ENCODE peak calls at places on chromosomes 3 and 15, in nine cellular contexts. V is PC-3, G is A549, Z is adipocyte, H is spleen, K is AG10803, W is choroid plexus epithelial cell, I is PC-9, O is coronary artery. L is an unnamed sample.

GRCh38 chr3:193884652-193885051 is 251.3 kb upstream of the HES1 start:
- DNase-seq in V (no peak), G (no peak), Z (no peak), H (no peak), K (no peak), W (no peak), I (no peak), O (no peak), L (no peak)

GRCh38 chr15:66359740-66360139 is 3.3 kb upstream of the TIPIN start:
- DNase-seq in V (peak), G (no peak), Z (no peak), H (no peak), K (no peak), W (no peak), I (peak), O (no peak), L (no peak)

GRCh38 chr15:72728821-72729220 is 42.8 kb downstream of the BBS4 start:
- DNase-seq in V (no peak), G (no peak), Z (no peak), H (no peak), K (no peak), W (no peak), I (no peak), O (no peak), L (no peak)

GRCh38 chr3:8573342-8573926 is 71.2 kb downstream of the SSUH2 start:
- DNase-seq in V (no peak), G (no peak), Z (no peak), H (no peak), K (no peak), W (peak), I (no peak), O (no peak), L (peak)

GRCh38 chr3:45793482-45794176 is 2.7 kb downstream of the SLC6A20 start:
- DNase-seq in V (peak), G (no peak), Z (no peak), H (no peak), K (no peak), W (no peak), I (no peak), O (peak), L (no peak)

GRCh38 chr15:83153288-83153687 is 45.8 kb downstream of the TM6SF1 start:
- DNase-seq in V (peak), G (no peak), Z (no peak), H (no peak), K (peak), W (peak), I (no peak), O (no peak), L (peak)

GRCh38 chr3:65181397-65181871 is 493.6 kb upstream of the ADAMTS9 start:
- DNase-seq in V (no peak), G (no peak), Z (no peak), H (no peak), K (peak), W (no peak), I (no peak), O (peak), L (peak)

GRCh38 chr3:141076821-141077571 is 25.8 kb downstream of the SPSB4 start:
- DNase-seq in V (no peak), G (no peak), Z (peak), H (peak), K (peak), W (peak), I (no peak), O (no peak), L (peak)

GRCh38 chr3:87088366-87088983 is 97.5 kb upstream of the VGLL3 start:
- DNase-seq in V (no peak), G (no peak), Z (peak), H (peak), K (peak), W (peak), I (no peak), O (no peak), L (peak)

GRCh38 chr15:52462806-52463360 is 65.8 kb downstream of the MYO5A start:
- DNase-seq in V (no peak), G (no peak), Z (no peak), H (no peak), K (no peak), W (no peak), I (no peak), O (no peak), L (no peak)

GRCh38 chr3:185549111-185549510 is 3.3 kb downstream of the LIPH start:
- DNase-seq in V (peak), G (peak), Z (peak), H (no peak), K (peak), W (peak), I (peak), O (no peak), L (peak)

GRCh38 chr3:112303811-112304325 is 9.9 kb upstream of the SLC9C1 start:
- DNase-seq in V (no peak), G (no peak), Z (peak), H (no peak), K (peak), W (peak), I (no peak), O (no peak), L (peak)

GRCh38 chr15:59244337-59244736 is 37.7 kb downstream of the LDHAL6B start:
- DNase-seq in V (no peak), G (peak), Z (no peak), H (no peak), K (no peak), W (no peak), I (no peak), O (no peak), L (no peak)

DNA sequence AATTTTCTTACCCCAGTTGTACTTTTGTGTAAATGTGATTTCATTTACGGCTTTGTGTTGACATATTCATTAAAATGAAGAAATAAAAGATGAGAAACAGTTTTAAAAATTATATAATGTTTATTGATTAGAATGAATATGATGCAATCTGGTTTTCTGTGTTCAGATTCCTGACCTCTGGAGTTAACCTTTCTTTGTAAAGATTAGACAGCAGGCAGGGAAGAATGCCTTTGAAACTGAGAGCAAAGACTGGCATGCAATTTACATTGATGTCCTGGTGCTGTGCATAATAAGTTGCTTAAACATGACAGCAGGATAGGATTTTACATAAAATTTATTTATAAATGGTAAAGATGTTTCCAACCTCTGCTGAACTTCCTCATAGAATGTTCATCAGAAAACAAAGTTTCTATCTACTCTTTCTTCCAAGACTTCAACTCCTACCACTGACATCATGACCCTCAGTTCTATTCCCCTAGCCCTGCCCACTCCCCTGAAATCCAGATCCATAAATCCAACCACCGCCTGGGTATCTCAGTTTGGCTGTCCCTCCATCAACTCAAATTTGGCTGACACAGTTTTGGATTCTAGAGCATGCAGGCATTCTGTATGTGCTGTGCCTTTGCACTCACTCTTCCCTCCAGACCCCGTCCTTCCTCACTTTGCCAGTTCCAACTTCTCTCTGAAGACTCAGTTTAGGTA is 1.7 kb downstream of the HGD start:
- DNase-seq in V (no peak), G (no peak), Z (no peak), H (no peak), K (no peak), W (no peak), I (no peak), O (no peak), L (no peak)
- H3K4me3 ChIP-seq in V (no peak), G (peak), Z (no peak), H (no peak), K (no peak), W (no peak), I (no peak), O (no peak), L (no peak)

GRCh38 chr15:68112711-68113110 is 58.6 kb downstream of the PIAS1 start:
- DNase-seq in V (no peak), G (no peak), Z (no peak), H (no peak), K (no peak), W (no peak), I (no peak), O (no peak), L (no peak)

GRCh38 chr15:68114840-68115239 is 60.7 kb downstream of the PIAS1 start:
- DNase-seq in V (no peak), G (no peak), Z (peak), H (no peak), K (no peak), W (no peak), I (no peak), O (no peak), L (no peak)

GRCh38 chr15:68113751-68114150 is 59.6 kb downstream of the PIAS1 start:
- DNase-seq in V (no peak), G (no peak), Z (peak), H (no peak), K (no peak), W (peak), I (no peak), O (no peak), L (no peak)

GRCh38 chr15:68113273-68113672 is 59.2 kb downstream of the PIAS1 start:
- DNase-seq in V (no peak), G (no peak), Z (peak), H (no peak), K (peak), W (peak), I (no peak), O (no peak), L (peak)

GRCh38 chr15:68114356-68114755 is 60.2 kb downstream of the PIAS1 start:
- DNase-seq in V (no peak), G (no peak), Z (peak), H (no peak), K (peak), W (peak), I (no peak), O (no peak), L (peak)
- H3K4me3 ChIP-seq in V (peak), G (peak), Z (peak), H (peak), K (peak), W (peak), I (no peak), O (peak), L (peak)

DNA sequence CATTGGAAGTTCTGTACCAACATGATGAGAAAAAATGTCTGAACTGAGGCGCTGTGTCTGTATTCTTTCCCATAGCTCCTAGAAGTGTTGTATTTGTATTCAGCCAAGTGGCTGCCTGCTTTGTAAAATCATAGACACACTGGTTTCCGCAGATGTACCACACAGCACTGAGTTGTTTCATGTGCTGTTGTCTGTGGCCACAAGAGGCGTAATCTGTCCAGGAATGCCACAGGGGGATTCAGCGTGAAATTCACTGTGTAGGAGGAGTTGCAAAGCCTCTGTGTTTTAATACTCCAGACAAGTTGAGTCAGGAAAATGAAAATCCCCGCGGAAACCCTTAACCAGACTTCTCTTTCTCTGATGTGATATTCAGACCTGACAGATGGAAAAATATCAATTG is 462.2 kb downstream of the NSUN3 start:
- DNase-seq in V (peak), G (no peak), Z (no peak), H (no peak), K (no peak), W (peak), I (no peak), O (no peak), L (peak)
- H3K4me3 ChIP-seq in V (no peak), G (no peak), Z (no peak), H (no peak), K (no peak), W (no peak), I (no peak), O (no peak), L (no peak)

GRCh38 chr15:60373327-60373726 is 24.5 kb downstream of the ANXA2 start:
- DNase-seq in V (no peak), G (no peak), Z (no peak), H (no peak), K (no peak), W (no peak), I (no peak), O (no peak), L (no peak)
- H3K4me3 ChIP-seq in V (no peak), G (peak), Z (peak), H (no peak), K (no peak), W (no peak), I (no peak), O (no peak), L (no peak)

GRCh38 chr15:63941698-63942465 is 104.4 kb downstream of the DAPK2 start:
- DNase-seq in V (no peak), G (no peak), Z (no peak), H (no peak), K (no peak), W (no peak), I (no peak), O (no peak), L (no peak)
- H3K4me3 ChIP-seq in V (no peak), G (no peak), Z (no peak), H (no peak), K (no peak), W (no peak), I (no peak), O (no peak), L (no peak)

DNA sequence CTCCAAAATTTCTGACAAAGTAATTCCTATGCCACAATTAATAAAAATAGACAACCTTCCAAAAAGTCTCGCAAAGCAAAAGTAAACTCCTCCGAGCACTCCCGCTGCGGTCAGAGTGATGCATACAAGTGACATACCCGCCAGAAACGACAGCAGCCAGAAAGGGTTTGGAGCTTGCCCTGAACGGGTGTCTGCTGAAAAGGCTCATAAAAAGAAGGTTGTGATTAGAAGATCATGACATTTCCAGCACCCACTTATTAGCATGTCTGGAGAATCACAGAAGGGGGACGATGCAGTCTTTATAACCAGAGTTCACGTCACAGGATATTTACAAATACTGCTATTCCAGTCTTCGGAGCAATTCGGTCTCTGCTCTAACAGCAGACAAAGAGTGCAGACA is 59.1 kb upstream of the FRMD4B start:
- DNase-seq in V (peak), G (no peak), Z (no peak), H (no peak), K (no peak), W (no peak), I (no peak), O (no peak), L (no peak)
- H3K4me3 ChIP-seq in V (peak), G (no peak), Z (peak), H (no peak), K (no peak), W (peak), I (no peak), O (peak), L (peak)

GRCh38 chr3:58064923-58065638 is 56.9 kb downstream of the FLNB start:
- DNase-seq in V (no peak), G (no peak), Z (no peak), H (no peak), K (no peak), W (no peak), I (no peak), O (no peak), L (no peak)

GRCh38 chr3:58068126-58068809 is 60.0 kb downstream of the FLNB start:
- DNase-seq in V (no peak), G (no peak), Z (no peak), H (no peak), K (no peak), W (no peak), I (no peak), O (no peak), L (no peak)

GRCh38 chr3:58063424-58063823 is 55.2 kb downstream of the FLNB start:
- DNase-seq in V (peak), G (no peak), Z (peak), H (no peak), K (peak), W (peak), I (no peak), O (no peak), L (peak)

GRCh38 chr3:58065700-58066167 is 57.5 kb downstream of the FLNB start:
- DNase-seq in V (no peak), G (no peak), Z (no peak), H (no peak), K (no peak), W (peak), I (no peak), O (no peak), L (no peak)

GRCh38 chr3:58066842-58067241 is 58.6 kb downstream of the FLNB start:
- DNase-seq in V (peak), G (no peak), Z (peak), H (no peak), K (peak), W (no peak), I (no peak), O (no peak), L (peak)
- H3K4me3 ChIP-seq in V (no peak), G (no peak), Z (no peak), H (no peak), K (no peak), W (no peak), I (no peak), O (no peak), L (no peak)

L was measured in fibroblast of pulmonary artery.